ENCODE peak calls at places on chromosomes 13 and 19, in nine cellular contexts. One of them, this sample, is unnamed.
A peak's percentile ranks its signal among the peaks of the same experiment; 100 is the strongest.

GRCh38 chr19:18141031-18141430 is 11.9 kb upstream of the PIK3R2 start:
- DNase-seq in Right ventricle myocardium superior: no peak
- DNase-seq in T-helper 9 cell: no peak
- DNase-seq in amygdala: no peak
- DNase-seq in NCI-H1105: no peak
- DNase-seq in GM20000: no peak
- DNase-seq in effector CD8-positive, alpha-beta T cell: no peak
- DNase-seq in esophagus muscularis mucosa: no peak
- DNase-seq in AG20443: no peak
- DNase-seq in this sample: no peak

GRCh38 chr13:51768378-51768921 is 35.5 kb downstream of the DHRS12 start:
- DNase-seq in Right ventricle myocardium superior: no peak
- DNase-seq in T-helper 9 cell: no peak
- DNase-seq in amygdala: no peak
- DNase-seq in NCI-H1105: no peak
- DNase-seq in GM20000: no peak
- DNase-seq in effector CD8-positive, alpha-beta T cell: no peak
- DNase-seq in esophagus muscularis mucosa: peak; percentile 82
- DNase-seq in AG20443: no peak
- DNase-seq in this sample: no peak

GRCh38 chr19:9906475-9907087 is 29.7 kb downstream of the OLFM2 start:
- DNase-seq in Right ventricle myocardium superior: no peak
- DNase-seq in T-helper 9 cell: no peak
- DNase-seq in amygdala: no peak
- DNase-seq in NCI-H1105: no peak
- DNase-seq in GM20000: no peak
- DNase-seq in effector CD8-positive, alpha-beta T cell: no peak
- DNase-seq in esophagus muscularis mucosa: no peak
- DNase-seq in AG20443: no peak
- DNase-seq in this sample: no peak

GRCh38 chr13:113814435-113814821 is 49.4 kb downstream of the GAS6 start:
- DNase-seq in Right ventricle myocardium superior: peak; percentile 29
- DNase-seq in T-helper 9 cell: no peak
- DNase-seq in amygdala: no peak
- DNase-seq in NCI-H1105: no peak
- DNase-seq in GM20000: no peak
- DNase-seq in effector CD8-positive, alpha-beta T cell: no peak
- DNase-seq in esophagus muscularis mucosa: no peak
- DNase-seq in AG20443: peak; percentile 60
- DNase-seq in this sample: no peak

GRCh38 chr13:74695021-74695800 is 561.0 kb upstream of the KLF12 start:
- DNase-seq in Right ventricle myocardium superior: no peak
- DNase-seq in T-helper 9 cell: no peak
- DNase-seq in amygdala: no peak
- DNase-seq in NCI-H1105: no peak
- DNase-seq in GM20000: no peak
- DNase-seq in effector CD8-positive, alpha-beta T cell: no peak
- DNase-seq in esophagus muscularis mucosa: no peak
- DNase-seq in AG20443: no peak
- DNase-seq in this sample: no peak

GRCh38 chr19:15210323-15210774 is 9.6 kb upstream of the NOTCH3 start:
- DNase-seq in Right ventricle myocardium superior: peak; percentile 72
- DNase-seq in T-helper 9 cell: no peak
- DNase-seq in amygdala: no peak
- DNase-seq in NCI-H1105: no peak
- DNase-seq in GM20000: no peak
- DNase-seq in effector CD8-positive, alpha-beta T cell: no peak
- DNase-seq in esophagus muscularis mucosa: no peak
- DNase-seq in AG20443: peak; percentile 77
- DNase-seq in this sample: no peak

GRCh38 chr13:82330499-82330898 is 1551.8 kb downstream of the SLITRK1 start:
- DNase-seq in Right ventricle myocardium superior: no peak
- DNase-seq in T-helper 9 cell: no peak
- DNase-seq in amygdala: no peak
- DNase-seq in NCI-H1105: no peak
- DNase-seq in GM20000: peak; percentile 6
- DNase-seq in effector CD8-positive, alpha-beta T cell: no peak
- DNase-seq in esophagus muscularis mucosa: no peak
- DNase-seq in AG20443: no peak
- DNase-seq in this sample: no peak

GRCh38 chr13:26323764-26324163 is 69.8 kb downstream of the CDK8 start:
- DNase-seq in Right ventricle myocardium superior: no peak
- DNase-seq in T-helper 9 cell: no peak
- DNase-seq in amygdala: no peak
- DNase-seq in NCI-H1105: no peak
- DNase-seq in GM20000: no peak
- DNase-seq in effector CD8-positive, alpha-beta T cell: no peak
- DNase-seq in esophagus muscularis mucosa: no peak
- DNase-seq in AG20443: no peak
- DNase-seq in this sample: no peak

GRCh38 chr13:53018690-53019647 is 9.6 kb upstream of the OLFM4 start:
- DNase-seq in Right ventricle myocardium superior: no peak
- DNase-seq in T-helper 9 cell: no peak
- DNase-seq in amygdala: no peak
- DNase-seq in NCI-H1105: no peak
- DNase-seq in GM20000: no peak
- DNase-seq in effector CD8-positive, alpha-beta T cell: no peak
- DNase-seq in esophagus muscularis mucosa: no peak
- DNase-seq in AG20443: no peak
- DNase-seq in this sample: no peak

GRCh38 chr19:46785054-46785979 is 3.1 kb downstream of the SLC1A5 start:
- DNase-seq in Right ventricle myocardium superior: no peak
- DNase-seq in T-helper 9 cell: no peak
- DNase-seq in amygdala: no peak
- DNase-seq in NCI-H1105: no peak
- DNase-seq in GM20000: no peak
- DNase-seq in effector CD8-positive, alpha-beta T cell: no peak
- DNase-seq in esophagus muscularis mucosa: no peak
- DNase-seq in AG20443: no peak
- DNase-seq in this sample: peak; percentile 34

GRCh38 chr19:1136918-1137317 is 33.1 kb downstream of the GPX4 start:
- DNase-seq in Right ventricle myocardium superior: no peak
- DNase-seq in T-helper 9 cell: no peak
- DNase-seq in amygdala: no peak
- DNase-seq in NCI-H1105: no peak
- DNase-seq in GM20000: no peak
- DNase-seq in effector CD8-positive, alpha-beta T cell: no peak
- DNase-seq in esophagus muscularis mucosa: no peak
- DNase-seq in AG20443: no peak
- DNase-seq in this sample: no peak

GRCh38 chr19:51690359-51691121 is 2.6 kb upstream of the SPACA6 start:
- DNase-seq in Right ventricle myocardium superior: peak; percentile 80
- DNase-seq in T-helper 9 cell: peak; percentile 62
- DNase-seq in amygdala: peak; percentile 35
- DNase-seq in NCI-H1105: peak; percentile 54
- DNase-seq in GM20000: peak; percentile 83
- DNase-seq in effector CD8-positive, alpha-beta T cell: peak; percentile 29
- DNase-seq in esophagus muscularis mucosa: peak; percentile 92
- DNase-seq in AG20443: peak; percentile 85
- DNase-seq in this sample: peak; percentile 59

GRCh38 chr19:2775556-2776430 is 7.3 kb downstream of the SGTA start:
- DNase-seq in Right ventricle myocardium superior: peak; percentile 82
- DNase-seq in T-helper 9 cell: peak; percentile 54
- DNase-seq in amygdala: no peak
- DNase-seq in NCI-H1105: no peak
- DNase-seq in GM20000: peak; percentile 77
- DNase-seq in effector CD8-positive, alpha-beta T cell: peak; percentile 40
- DNase-seq in esophagus muscularis mucosa: no peak
- DNase-seq in AG20443: no peak
- DNase-seq in this sample: no peak

GRCh38 chr19:12890787-12891552 is at the start of gene GCDH:
- DNase-seq in Right ventricle myocardium superior: peak; percentile 97
- DNase-seq in T-helper 9 cell: peak; percentile 92
- DNase-seq in amygdala: peak; percentile 93
- DNase-seq in NCI-H1105: peak; percentile 100
- DNase-seq in GM20000: peak; percentile 96
- DNase-seq in effector CD8-positive, alpha-beta T cell: peak; percentile 94
- DNase-seq in esophagus muscularis mucosa: peak; percentile 99
- DNase-seq in AG20443: peak; percentile 97
- DNase-seq in this sample: peak; percentile 97

This sample was measured in germinal center.